ENCODE peak calls at places on chromosomes 3 and 15, in five cellular contexts. E is stimulated activated CD8-positive, alpha-beta memory T cell treated with anti-CD3 and anti-CD28 coated beads, Interleukin-7, amount 100 ng/mL, for 1 hour; G is amygdala; V is activated CD8-positive, alpha-beta memory T cell treated with anti-CD3 and anti-CD28 coated beads for 1 hour; S is psoas muscle. T is an unnamed sample.
A peak's percentile ranks its signal among the peaks of the same experiment; 100 is the strongest.

GRCh38 chr15:92025717-92026270 is 172.3 kb downstream of the SLCO3A1 start:
- DNase-seq in E (no peak), G (no peak), V (no peak), S (no peak), T (no peak)

GRCh38 chr3:163561151-163561550 is 1517.1 kb downstream of the SI start:
- DNase-seq in E (no peak), G (no peak), V (no peak), S (no peak), T (no peak)

GRCh38 chr3:42085641-42086376 is 5.3 kb upstream of the TRAK1 start:
- DNase-seq in E (no peak), G (no peak), V (no peak), S (no peak), T (no peak)

GRCh38 chr3:45178131-45179023 is 32.2 kb upstream of the CDCP1 start:
- DNase-seq in E (no peak), G (no peak), V (no peak), S (no peak), T (no peak)

GRCh38 chr3:99365979-99366378 is 272.4 kb upstream of the COL8A1 start:
- DNase-seq in E (no peak), G (no peak), V (no peak), S (no peak), T (no peak)

GRCh38 chr3:87694678-87695077 is 364.1 kb downstream of the CGGBP1 start:
- DNase-seq in E (no peak), G (no peak), V (no peak), S (no peak), T (no peak)

GRCh38 chr3:53688989-53689388 is 157.2 kb downstream of the CHDH start:
- DNase-seq in E (no peak), G (no peak), V (no peak), S (no peak), T (no peak)

GRCh38 chr3:133042778-133043177 is 4.6 kb downstream of the TMEM108 start:
- DNase-seq in E (no peak), G (no peak), V (no peak), S (no peak), T (no peak)

GRCh38 chr3:52533623-52534280 is at the start of gene NT5DC2:
- DNase-seq in E (peak; percentile 26), G (no peak), V (no peak), S (peak; percentile 77), T (no peak)

GRCh38 chr3:127428344-127429001 is 140.6 kb upstream of the PRR20G start:
- DNase-seq in E (no peak), G (no peak), V (no peak), S (no peak), T (no peak)

T was measured in esophagus squamous epithelium.